ENCODE peak calls at places on chromosomes 12 and 14, in eight cellular contexts. D is epithelial cell of proximal tubule, B is H1, Q is thyroid gland, I is Caco-2, J is GM12865, U is ovary, L is cardiac muscle cell. F is an unnamed sample.

GRCh38 chr14:100241279-100241678 is 2.3 kb downstream of the YY1 start:
- DNase-seq in D (no peak), B (no peak), Q (no peak), I (no peak), J (no peak), U (no peak), L (no peak), F (no peak)

GRCh38 chr12:58443273-58443980 is 476.9 kb downstream of the LRIG3 start:
- DNase-seq in D (no peak), B (no peak), Q (no peak), I (no peak), J (peak; percentile 58), U (no peak), L (peak; percentile 13), F (peak; percentile 56)

GRCh38 chr12:130830246-130830551 is 8.9 kb downstream of the STX2 start:
- DNase-seq in D (no peak), B (no peak), Q (no peak), I (no peak), J (no peak), U (no peak), L (no peak), F (no peak)

GRCh38 chr14:68312884-68313725 is 479.8 kb downstream of the ZFP36L1 start:
- DNase-seq in D (no peak), B (no peak), Q (no peak), I (no peak), J (peak; percentile 96), U (no peak), L (no peak), F (no peak)

GRCh38 chr12:96981053-96981452 is 74.0 kb downstream of the NEDD1 start:
- DNase-seq in D (peak; percentile 57), B (no peak), Q (no peak), I (no peak), J (no peak), U (no peak), L (no peak), F (peak; percentile 81)

GRCh38 chr14:69312608-69313007 is 52.6 kb downstream of the GALNT16 start:
- DNase-seq in D (no peak), B (no peak), Q (no peak), I (no peak), J (no peak), U (no peak), L (no peak), F (no peak)

GRCh38 chr12:3036901-3037600 is 40.1 kb upstream of the TSPAN9 start:
- DNase-seq in D (no peak), B (no peak), Q (no peak), I (no peak), J (no peak), U (no peak), L (no peak), F (no peak)

GRCh38 chr12:180445-180844 is 33.5 kb downstream of the SLC6A12 start:
- DNase-seq in D (no peak), B (no peak), Q (peak; percentile 70), I (no peak), J (peak; percentile 65), U (no peak), L (no peak), F (no peak)

GRCh38 chr14:101018561-101019290 is 115.2 kb upstream of the RTL1 start:
- DNase-seq in D (no peak), B (no peak), Q (no peak), I (no peak), J (no peak), U (peak; percentile 18), L (no peak), F (no peak)

GRCh38 chr12:42758806-42759205 is 169.3 kb upstream of the PRICKLE1 start:
- DNase-seq in D (no peak), B (no peak), Q (no peak), I (no peak), J (no peak), U (no peak), L (no peak), F (no peak)

GRCh38 chr12:9761407-9761736 is 671 bp upstream of the CD69 start:
- DNase-seq in D (no peak), B (no peak), Q (no peak), I (no peak), J (peak; percentile 46), U (no peak), L (no peak), F (no peak)

GRCh38 chr14:102870246-102870645 is 52.2 kb upstream of the AMN start:
- DNase-seq in D (no peak), B (no peak), Q (no peak), I (no peak), J (no peak), U (no peak), L (no peak), F (no peak)

GRCh38 chr14:74549588-74549987 is 56.0 kb downstream of the ISCA2 start:
- DNase-seq in D (no peak), B (no peak), Q (peak; percentile 76), I (no peak), J (no peak), U (no peak), L (no peak), F (peak; percentile 52)

GRCh38 chr12:41288188-41288811 is 100.2 kb downstream of the PDZRN4 start:
- DNase-seq in D (no peak), B (no peak), Q (no peak), I (no peak), J (no peak), U (no peak), L (no peak), F (no peak)

GRCh38 chr14:100612879-100613455 is 25.8 kb upstream of the BEGAIN start:
- DNase-seq in D (no peak), B (no peak), Q (no peak), I (no peak), J (no peak), U (no peak), L (no peak), F (no peak)

GRCh38 chr14:105021656-105022275 is 883 bp upstream of the CDCA4 start:
- DNase-seq in D (no peak), B (no peak), Q (peak; percentile 27), I (peak; percentile 78), J (peak; percentile 75), U (peak; percentile 56), L (peak; percentile 58), F (no peak)

GRCh38 chr12:27564612-27565213 is 40.7 kb downstream of the PPFIBP1 start:
- DNase-seq in D (no peak), B (no peak), Q (no peak), I (no peak), J (no peak), U (no peak), L (no peak), F (peak; percentile 45)

GRCh38 chr14:51650721-51651387 is 856 bp upstream of the FRMD6 start:
- DNase-seq in D (no peak), B (no peak), Q (peak; percentile 21), I (peak; percentile 38), J (peak; percentile 33), U (peak; percentile 49), L (peak; percentile 24), F (peak; percentile 55)

DNA sequence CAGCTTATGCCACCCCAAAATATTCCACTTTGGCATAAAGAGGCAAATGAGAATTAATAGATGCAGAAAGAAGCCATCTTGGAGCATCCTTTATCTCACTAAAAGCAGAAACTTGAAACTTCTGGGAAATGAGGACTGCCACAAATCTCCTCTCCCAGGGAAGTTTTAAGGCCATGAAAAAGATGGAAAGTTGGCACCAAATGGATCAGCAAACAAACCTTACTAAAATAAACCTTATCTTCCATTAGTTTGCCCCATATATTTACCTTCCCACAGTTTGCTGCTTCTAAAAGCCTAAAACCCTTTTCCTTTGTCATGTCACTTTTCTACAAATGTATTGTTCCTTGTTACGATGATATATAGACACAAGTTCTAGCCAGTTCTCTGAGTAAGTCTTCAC is 340.0 kb upstream of the USP15 start:
- DNase-seq in D (no peak), B (no peak), Q (no peak), I (no peak), J (no peak), U (no peak), L (no peak), F (no peak)
- TF ChIP-seq CTCF in D (no peak), B (no peak), Q (no peak), I (no peak), J (no peak), U (no peak), L (no peak), F (no peak)

DNA sequence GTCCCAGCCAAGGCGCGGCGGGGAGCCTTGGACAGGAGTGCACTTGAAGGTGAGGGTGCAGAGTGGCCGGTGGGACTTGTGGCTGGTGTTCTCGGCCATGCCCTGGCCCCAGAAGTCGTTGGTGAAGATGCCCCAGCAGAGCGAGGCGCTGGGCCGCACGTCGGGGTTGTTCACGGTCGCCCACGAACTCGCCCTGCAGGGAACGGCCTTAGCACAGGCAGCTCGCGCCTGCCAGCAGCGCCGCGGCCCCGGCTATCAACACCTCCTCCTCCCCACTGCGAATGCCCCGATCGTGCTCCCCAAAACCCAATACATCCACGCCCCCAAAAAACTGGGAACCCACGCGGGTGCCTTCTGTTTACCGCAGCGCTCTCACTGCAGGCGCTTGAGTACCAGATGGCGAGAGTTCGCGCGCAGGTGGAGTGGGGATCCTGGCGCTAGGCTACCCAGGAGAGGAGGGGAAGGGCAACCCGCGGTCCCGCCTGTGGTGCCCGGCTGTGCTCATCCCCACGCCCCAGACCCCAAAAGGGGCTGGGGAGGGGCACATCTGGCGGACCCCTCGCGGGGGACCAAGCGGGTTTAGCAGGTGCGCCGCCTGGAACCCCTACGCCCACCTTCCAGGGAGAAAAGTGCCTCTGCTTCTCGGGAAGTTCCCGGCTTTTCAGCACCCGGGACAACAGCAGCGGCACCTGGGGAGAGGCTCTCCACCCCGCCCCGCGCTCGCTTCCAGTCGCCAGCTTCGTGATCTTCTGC is 386.3 kb upstream of the TMTC1 start:
- DNase-seq in D (no peak), B (peak; percentile 10), Q (no peak), I (no peak), J (no peak), U (no peak), L (peak; percentile 63), F (no peak)
- H3K4me3 ChIP-seq in D (no peak overlapping the region), B (peak overlapping the region; percentile 73), Q (no peak overlapping the region), I (no peak overlapping the region), J (no peak overlapping the region), U (no peak overlapping the region), L (peak overlapping the region; percentile 2), F (no peak overlapping the region)

DNA sequence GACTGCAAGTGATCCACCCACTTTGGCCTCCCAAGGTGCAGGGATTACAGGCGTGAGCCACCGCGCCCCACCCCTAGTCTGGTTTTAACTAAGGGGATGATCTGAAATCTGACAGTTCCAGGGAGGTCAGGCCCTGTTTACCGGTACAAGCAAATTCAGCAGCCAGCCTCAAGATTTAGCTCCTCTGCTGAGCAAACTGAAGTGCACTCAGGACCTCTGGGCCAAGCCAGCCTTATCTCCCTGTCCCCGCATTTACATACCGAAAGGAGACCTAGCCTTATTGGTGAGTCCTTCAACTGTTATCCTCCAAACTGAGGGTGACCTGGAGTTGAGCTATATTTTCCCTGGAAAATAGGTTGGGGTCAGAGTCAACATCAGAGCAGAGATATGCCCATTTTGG is 835 bp upstream of the ABHD4 start:
- DNase-seq in D (no peak), B (no peak), Q (no peak), I (no peak), J (no peak), U (no peak), L (peak; percentile 30), F (no peak)
- TF ChIP-seq CTCF in D (no peak), B (no peak), Q (no peak), I (no peak), J (no peak), U (no peak), L (no peak), F (no peak)

DNA sequence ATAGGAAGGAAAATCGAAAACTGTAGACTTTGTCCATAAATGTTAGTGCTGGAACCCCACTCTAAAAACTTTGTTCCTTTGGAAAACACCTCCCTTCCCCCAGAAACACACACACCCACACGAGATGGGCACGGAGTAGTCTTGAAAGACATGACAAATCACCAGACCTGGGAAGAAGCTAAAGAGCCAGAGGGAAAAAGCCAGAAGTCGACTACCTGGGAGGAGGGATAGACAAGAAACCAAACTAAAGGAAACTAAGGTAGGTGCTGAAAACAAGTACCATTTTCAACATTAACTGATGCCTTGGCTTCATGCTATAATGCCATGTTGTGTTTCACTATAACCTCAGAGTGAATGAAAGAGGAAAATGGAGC is 899 bp upstream of the NANOG start:
- DNase-seq in D (no peak), B (no peak), Q (no peak), I (no peak), J (no peak), U (no peak), L (no peak), F (no peak)
- H3K4me3 ChIP-seq in D (no peak overlapping the region), B (peak overlapping the region; percentile 72), Q (no peak overlapping the region), I (no peak overlapping the region), J (no peak overlapping the region), U (no peak overlapping the region), L (no peak overlapping the region), F (no peak overlapping the region)

F was measured in foreskin fibroblast.